ENCODE peak calls at places on chromosomes 11 and 22, in six cellular contexts. M is suprapubic skin, Y is HCT116, N is K562, I is vagina, H is spleen. P is an unnamed sample.

GRCh38 chr22:25627271-25627848 is 62.9 kb downstream of the GRK3 start:
- DNase-seq in M (no peak), Y (no peak), N (no peak), I (no peak), H (no peak), P (peak)

GRCh38 chr11:64233913-64234839 is at the start of gene VEGFB:
- DNase-seq in M (peak), Y (no peak), N (peak), I (no peak), H (peak), P (peak)

GRCh38 chr22:31269892-31270574 is 22.3 kb downstream of the PIK3IP1 start:
- DNase-seq in M (no peak), Y (no peak), N (no peak), I (no peak), H (no peak), P (no peak)

GRCh38 chr11:83655996-83656395 is 369.8 kb upstream of the CCDC90B start:
- DNase-seq in M (no peak), Y (no peak), N (no peak), I (no peak), H (no peak), P (no peak)

GRCh38 chr11:64410396-64410718 is 51.4 kb downstream of the RPS6KA4 start:
- DNase-seq in M (no peak), Y (no peak), N (no peak), I (no peak), H (peak), P (no peak)

GRCh38 chr11:80542704-80543103 is 1101.9 kb upstream of the TENM4 start:
- DNase-seq in M (no peak), Y (no peak), N (no peak), I (no peak), H (no peak), P (no peak)

GRCh38 chr22:35883028-35883620 is 145.5 kb downstream of the RBFOX2 start:
- DNase-seq in M (no peak), Y (peak), N (no peak), I (no peak), H (no peak), P (no peak)

GRCh38 chr11:124445646-124446139 is at the start of gene OR8B8:
- DNase-seq in M (no peak), Y (no peak), N (no peak), I (no peak), H (no peak), P (no peak)

GRCh38 chr11:131739243-131739882 is 368.9 kb downstream of the NTM start:
- DNase-seq in M (no peak), Y (no peak), N (no peak), I (no peak), H (no peak), P (no peak)

GRCh38 chr11:105000797-105001196 is 22.2 kb downstream of the CASP5 start:
- DNase-seq in M (no peak), Y (peak), N (peak), I (no peak), H (peak), P (no peak)

GRCh38 chr22:36862251-36863242 is 1.7 kb downstream of the NCF4 start:
- DNase-seq in M (no peak), Y (no peak), N (no peak), I (no peak), H (peak), P (no peak)

GRCh38 chr11:44575288-44575672 is 9.8 kb downstream of the CD82 start:
- DNase-seq in M (no peak), Y (no peak), N (no peak), I (no peak), H (peak), P (no peak)

GRCh38 chr11:95434489-95435057 is 203.6 kb upstream of the SESN3 start:
- DNase-seq in M (no peak), Y (no peak), N (no peak), I (no peak), H (no peak), P (no peak)

GRCh38 chr11:102850973-102851745 is 7.8 kb upstream of the MMP3 start:
- DNase-seq in M (no peak), Y (no peak), N (no peak), I (no peak), H (no peak), P (peak)

GRCh38 chr11:123054301-123055065 is 7.5 kb downstream of the HSPA8 start:
- DNase-seq in M (no peak), Y (peak), N (peak), I (no peak), H (no peak), P (no peak)

GRCh38 chr11:3957437-3957836 is 102.0 kb downstream of the STIM1 start:
- DNase-seq in M (no peak), Y (no peak), N (no peak), I (no peak), H (no peak), P (no peak)

GRCh38 chr11:93481279-93481678 is 61.9 kb downstream of the SMCO4 start:
- DNase-seq in M (no peak), Y (no peak), N (no peak), I (no peak), H (no peak), P (peak)

GRCh38 chr11:68340003-68340767 is 27.8 kb downstream of the LRP5 start:
- DNase-seq in M (no peak), Y (no peak), N (no peak), I (no peak), H (no peak), P (no peak)

GRCh38 chr11:117457031-117457785 is 129.6 kb downstream of the CEP164 start:
- DNase-seq in M (no peak), Y (no peak), N (no peak), I (no peak), H (peak), P (no peak)

GRCh38 chr11:110903830-110904229 is 191.6 kb upstream of the ARHGAP20 start:
- DNase-seq in M (no peak), Y (no peak), N (no peak), I (no peak), H (no peak), P (peak)

GRCh38 chr11:14179126-14179820 is 179.7 kb downstream of the RRAS2 start:
- DNase-seq in M (no peak), Y (no peak), N (no peak), I (no peak), H (no peak), P (peak)

GRCh38 chr11:1890856-1891830 is 552 bp downstream of the PRR33 start:
- DNase-seq in M (no peak), Y (no peak), N (peak), I (peak), H (peak), P (no peak)

GRCh38 chr11:113275602-113276001 is 38.8 kb upstream of the TTC12 start:
- DNase-seq in M (no peak), Y (no peak), N (no peak), I (no peak), H (no peak), P (no peak)

GRCh38 chr22:46674367-46674781 is 54.2 kb downstream of the GRAMD4 start:
- DNase-seq in M (peak), Y (no peak), N (no peak), I (no peak), H (peak), P (no peak)

GRCh38 chr11:99893803-99894202 is 793.3 kb upstream of the ARHGAP42 start:
- DNase-seq in M (no peak), Y (no peak), N (no peak), I (no peak), H (no peak), P (no peak)

GRCh38 chr11:93166194-93166593 is 31.6 kb downstream of the SLC36A4 start:
- DNase-seq in M (no peak), Y (no peak), N (no peak), I (no peak), H (no peak), P (no peak)

GRCh38 chr22:41360126-41360525 is 21.6 kb upstream of the TEF start:
- DNase-seq in M (no peak), Y (no peak), N (no peak), I (no peak), H (no peak), P (no peak)

GRCh38 chr22:38901111-38901641 is 29.2 kb upstream of the CBX6 start:
- DNase-seq in M (no peak), Y (no peak), N (no peak), I (no peak), H (no peak), P (no peak)

GRCh38 chr11:36233226-36233625 is 56.0 kb downstream of the COMMD9 start:
- DNase-seq in M (no peak), Y (no peak), N (no peak), I (no peak), H (no peak), P (no peak)

GRCh38 chr11:6705905-6706535 is 22.9 kb upstream of the MRPL17 start:
- DNase-seq in M (no peak), Y (no peak), N (peak), I (no peak), H (no peak), P (no peak)

GRCh38 chr11:70854891-70855556 is 397.4 kb downstream of the SHANK2 start:
- DNase-seq in M (no peak), Y (no peak), N (no peak), I (no peak), H (no peak), P (no peak)

GRCh38 chr11:117232911-117233409 is 489 bp downstream of the RNF214 start:
- DNase-seq in M (no peak), Y (no peak), N (peak), I (no peak), H (peak), P (no peak)

GRCh38 chr22:33076368-33076767 is 18.2 kb upstream of the SYN3 start:
- DNase-seq in M (no peak), Y (no peak), N (no peak), I (no peak), H (no peak), P (no peak)

GRCh38 chr11:86592659-86593451 is 79.6 kb downstream of the ME3 start:
- DNase-seq in M (peak), Y (peak), N (peak), I (no peak), H (no peak), P (peak)
- TF ChIP-seq POLR2A in M (no peak), Y (no peak), N (no peak), I (no peak), H (no peak), P (no peak)

DNA sequence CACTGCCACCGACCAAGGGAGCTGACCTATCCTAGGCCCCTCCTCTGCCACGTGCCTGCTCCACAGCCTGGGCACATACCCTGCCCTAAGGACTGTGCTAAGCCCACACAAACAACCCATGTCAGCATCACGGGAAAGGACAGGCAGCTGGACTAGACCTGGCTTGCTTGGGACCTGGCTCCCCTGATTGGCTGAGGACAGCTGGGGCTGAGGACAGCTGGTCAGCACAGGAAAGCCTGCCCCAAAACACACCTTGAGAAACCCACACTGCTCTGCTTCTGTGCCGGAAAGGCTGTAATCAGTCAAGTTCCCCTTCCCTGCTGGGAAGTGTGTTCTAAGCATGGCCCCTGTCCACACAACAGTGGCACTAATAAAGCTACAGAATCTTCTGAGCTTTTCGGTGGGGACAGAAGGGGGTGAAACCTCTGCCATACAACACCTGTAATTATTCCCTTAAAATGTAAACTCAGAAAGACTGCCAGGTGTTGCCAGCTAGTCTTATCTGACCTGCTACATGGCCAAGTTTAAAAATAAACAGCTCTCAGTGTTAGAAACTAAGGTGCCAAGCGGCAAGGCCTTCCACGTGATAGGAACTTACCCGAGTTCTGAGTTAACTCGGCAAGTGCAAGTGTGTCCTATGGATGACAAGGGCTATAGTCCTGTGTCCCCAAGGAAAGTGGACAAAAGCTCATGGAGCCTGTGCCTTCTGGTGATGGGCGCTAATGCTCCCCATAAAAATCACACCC is 35.7 kb upstream of the ARFGAP3 start:
- DNase-seq in M (no peak), Y (no peak), N (no peak), I (no peak), H (peak), P (no peak)
- TF ChIP-seq POLR2AphosphoS5 in M (no peak), Y (no peak), N (no peak), I (no peak), H (peak), P (no peak)

GRCh38 chr11:62669420-62670161 is 1.9 kb upstream of the UQCC3 start:
- DNase-seq in M (no peak), Y (no peak), N (no peak), I (no peak), H (no peak), P (no peak)
- TF ChIP-seq POLR2A in M (no peak), Y (no peak), N (no peak), I (no peak), H (no peak), P (no peak)

GRCh38 chr22:21697021-21697771 is 31.4 kb downstream of the PPIL2 start:
- DNase-seq in M (no peak), Y (no peak), N (no peak), I (no peak), H (no peak), P (no peak)
- TF ChIP-seq POLR2AphosphoS5 in M (no peak), Y (no peak), N (no peak), I (no peak), H (no peak), P (no peak)

GRCh38 chr11:87870081-87870480 is 305.2 kb downstream of the RAB38 start:
- DNase-seq in M (no peak), Y (no peak), N (no peak), I (no peak), H (no peak), P (no peak)

GRCh38 chr11:87871071-87871470 is 304.2 kb downstream of the RAB38 start:
- DNase-seq in M (no peak), Y (no peak), N (no peak), I (no peak), H (no peak), P (no peak)

DNA sequence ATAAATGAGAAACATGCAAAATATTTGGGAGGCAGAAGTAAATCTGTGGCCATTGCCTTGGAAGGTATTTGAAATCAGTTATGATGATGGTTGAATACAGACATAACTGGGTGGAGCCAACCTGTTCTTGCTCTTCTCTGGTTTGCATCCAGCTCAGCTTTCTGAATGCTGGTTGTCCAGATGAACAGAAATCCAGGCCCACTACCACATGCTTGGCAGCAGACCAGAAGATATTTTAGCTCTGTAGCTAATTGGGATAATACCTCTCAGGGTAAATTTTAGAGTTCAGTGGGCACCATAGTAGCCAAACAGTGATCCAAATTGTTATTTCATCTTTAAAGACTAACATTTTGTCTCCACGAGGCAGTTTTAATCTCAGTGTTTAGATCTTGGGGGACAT is 308.3 kb downstream of the RAB38 start:
- DNase-seq in M (no peak), Y (no peak), N (no peak), I (no peak), H (no peak), P (no peak)
- TF ChIP-seq POLR2A in M (no peak), Y (no peak), N (no peak), I (no peak), H (no peak), P (no peak)